ENCODE peak calls at places on chromosomes 2 and 18, in five cellular contexts. H is Karpas-422, N is GM23338, K is PC-9, J is psoas muscle. I is an unnamed sample. For H3K36me3, the result is how much of the 10 kb centered on the place peaks cover.

GRCh38 chr2:120253021-120253882 is 600 bp downstream of the RALB start:
- DNase-seq in J (peak), H (peak), K (peak), N (peak), I (peak)

GRCh38 chr2:190530211-190530639 is 4.3 kb downstream of the NEMP2 start:
- DNase-seq in H (no peak), N (no peak), K (no peak), J (no peak), I (no peak)

GRCh38 chr2:44130441-44130840 is 38.2 kb upstream of the PPM1B start:
- DNase-seq in H (no peak), J (no peak), N (no peak), K (no peak), I (no peak)

GRCh38 chr2:42618972-42619371 is 50.5 kb downstream of the MTA3 start:
- DNase-seq in J (no peak), K (no peak), H (no peak), N (no peak), I (no peak)

GRCh38 chr2:143231257-143231650 is 102.0 kb downstream of the ARHGAP15 start:
- DNase-seq in N (no peak), K (no peak), H (no peak), J (no peak), I (no peak)

GRCh38 chr18:42192251-42193248 is 237.5 kb downstream of the PIK3C3 start:
- DNase-seq in J (no peak), N (no peak), H (no peak), K (peak), I (no peak)

GRCh38 chr2:131094655-131095281 is 1.5 kb upstream of the FAM168B start:
- DNase-seq in N (no peak), H (no peak), J (no peak), K (no peak), I (no peak)

GRCh38 chr2:132620115-132620514 is 49.9 kb downstream of the LYPD1 start:
- DNase-seq in N (no peak), J (no peak), K (no peak), H (no peak), I (no peak)

GRCh38 chr18:41096504-41096903 is 858.5 kb upstream of the PIK3C3 start:
- DNase-seq in H (peak), N (no peak), K (no peak), J (no peak), I (no peak)

GRCh38 chr2:10407841-10408648 is 40.1 kb downstream of the ODC1 start:
- DNase-seq in N (peak), J (peak), H (no peak), K (peak), I (peak)

GRCh38 chr2:225841314-225841713 is 441.8 kb downstream of the NYAP2 start:
- DNase-seq in H (no peak), J (no peak), N (no peak), K (no peak), I (no peak)

GRCh38 chr2:224284134-224284946 is 117.6 kb downstream of the FAM124B start:
- DNase-seq in N (peak), H (peak), J (no peak), K (peak), I (peak)

GRCh38 chr2:88481937-88482336 is 29.4 kb upstream of the FOXI3 start:
- DNase-seq in K (no peak), J (no peak), H (no peak), N (peak), I (peak)

GRCh38 chr2:43149482-43150107 is 76.8 kb downstream of the ZFP36L2 start:
- DNase-seq in K (no peak), H (no peak), N (no peak), J (no peak), I (no peak)

GRCh38 chr2:53234548-53234903 is 533.1 kb upstream of the CHAC2 start:
- DNase-seq in N (peak), J (no peak), H (peak), K (peak), I (no peak)

GRCh38 chr2:45404807-45405297 is 206.2 kb downstream of the SRBD1 start:
- DNase-seq in H (no peak), N (no peak), J (no peak), K (no peak), I (no peak)

GRCh38 chr2:63856302-63856600 is 14.6 kb downstream of the UGP2 start:
- DNase-seq in K (no peak), J (no peak), N (no peak), H (no peak), I (no peak)

GRCh38 chr2:208392300-208392699 is 14.3 kb upstream of the PTH2R start:
- DNase-seq in K (no peak), J (no peak), H (peak), N (peak), I (no peak)

GRCh38 chr2:71379086-71379485 is 47.5 kb downstream of the ZNF638 start:
- DNase-seq in N (no peak), K (no peak), J (no peak), H (no peak), I (no peak)

GRCh38 chr2:183207110-183207509 is 82.9 kb downstream of the NUP35 start:
- DNase-seq in K (no peak), N (peak), H (no peak), J (no peak), I (no peak)

GRCh38 chr2:216671791-216672343 is 23.5 kb downstream of the IGFBP5 start:
- DNase-seq in H (no peak), K (no peak), N (no peak), J (no peak), I (no peak)

GRCh38 chr2:162591403-162592083 is 247.0 kb downstream of the KCNH7 start:
- DNase-seq in N (no peak), J (no peak), H (no peak), K (no peak), I (no peak)

GRCh38 chr2:54772531-54772930 is 49.1 kb downstream of the EML6 start:
- DNase-seq in K (no peak), N (no peak), H (no peak), J (no peak), I (no peak)

GRCh38 chr2:200435379-200435778 is 74.5 kb downstream of the KCTD18 start:
- DNase-seq in J (no peak), N (no peak), H (no peak), K (no peak), I (no peak)

GRCh38 chr2:96916156-96917007 is 46.5 kb upstream of the SEMA4C start:
- DNase-seq in H (no peak), J (no peak), N (no peak), K (no peak), I (no peak)

GRCh38 chr2:240456607-240457222 is 21.3 kb downstream of the GPC1 start:
- DNase-seq in K (peak), N (no peak), J (peak), H (no peak), I (no peak)

GRCh38 chr2:216181953-216182352 is 72.8 kb downstream of the XRCC5 start:
- DNase-seq in N (no peak), H (no peak), J (no peak), K (no peak), I (no peak)

GRCh38 chr18:44464401-44465185 is 216.1 kb upstream of the SETBP1 start:
- DNase-seq in H (no peak), N (no peak), K (no peak), J (no peak), I (no peak)

GRCh38 chr18:75211002-75211621 is 515 bp downstream of the TSHZ1 start:
- DNase-seq in J (peak), N (peak), H (peak), K (no peak), I (peak)

GRCh38 chr2:41605914-41606313 is 441.9 kb upstream of the PKDCC start:
- DNase-seq in N (no peak), K (no peak), H (no peak), J (no peak), I (no peak)

DNA sequence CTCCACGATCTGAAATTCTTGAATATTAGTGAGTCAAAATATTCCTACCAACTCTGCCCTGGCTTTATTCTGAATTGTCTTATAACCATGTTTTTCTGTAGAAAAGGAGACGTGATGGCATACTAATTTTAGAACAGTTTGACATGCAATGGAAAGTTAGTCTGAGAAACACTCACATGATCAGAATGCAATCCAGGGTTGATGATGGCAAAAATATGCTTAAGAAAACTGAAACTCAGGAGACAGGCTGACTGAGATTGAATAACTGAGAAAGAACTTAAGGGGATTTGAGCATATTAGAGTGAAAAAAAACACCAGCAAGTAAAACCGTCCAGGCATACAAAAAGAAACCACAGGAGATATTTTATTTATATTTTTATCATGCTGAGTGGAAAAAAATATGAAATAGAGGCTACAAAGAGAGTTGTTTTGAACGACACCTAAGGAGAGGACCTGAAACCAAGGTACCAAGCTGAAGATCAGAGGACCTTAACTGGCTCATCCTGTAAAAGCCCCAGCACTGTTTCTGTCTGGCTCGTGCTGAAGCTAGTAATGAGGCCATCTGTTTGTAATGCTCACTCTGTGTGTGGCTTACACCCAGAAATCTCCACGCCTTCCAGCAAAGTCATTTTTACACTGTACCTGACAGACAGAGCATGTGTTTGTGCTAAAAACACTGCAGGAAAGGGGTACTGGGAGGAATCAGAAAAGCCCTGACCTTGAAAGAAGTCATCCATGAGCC is 437.1 kb upstream of the PKDCC start:
- DNase-seq in N (no peak), J (no peak), K (no peak), H (no peak), I (no peak)
- H3K36me3 ChIP-seq in N (under half), J (under half), K (under half), H (under half), I (under half)

GRCh38 chr2:33298233-33298632 is 178.2 kb upstream of the RASGRP3 start:
- DNase-seq in H (no peak), K (no peak), J (no peak), N (no peak), I (no peak)
- H3K36me3 ChIP-seq in H (under half), K (under half), J (under half), N (under half), I (half or more)

GRCh38 chr2:12741361-12741760 is 24.6 kb downstream of the TRIB2 start:
- DNase-seq in J (no peak), K (no peak), H (peak), N (no peak), I (no peak)
- H3K36me3 ChIP-seq in J (under half), K (under half), H (under half), N (under half), I (under half)

GRCh38 chr2:642431-642815 is 34.8 kb downstream of the TMEM18 start:
- DNase-seq in J (no peak), K (no peak), N (no peak), H (no peak), I (no peak)

GRCh38 chr2:643334-643733 is 33.9 kb downstream of the TMEM18 start:
- DNase-seq in N (no peak), K (no peak), J (no peak), H (no peak), I (no peak)

GRCh38 chr2:643761-644160 is 33.4 kb downstream of the TMEM18 start:
- DNase-seq in N (no peak), H (no peak), J (no peak), K (no peak), I (no peak)

GRCh38 chr2:639703-640102 is 37.5 kb downstream of the TMEM18 start:
- DNase-seq in N (no peak), J (no peak), K (no peak), H (no peak), I (no peak)

GRCh38 chr2:641501-642430 is 35.4 kb downstream of the TMEM18 start:
- DNase-seq in N (no peak), H (no peak), K (no peak), J (no peak), I (no peak)
- H3K36me3 ChIP-seq in N (under half), H (under half), K (under half), J (under half), I (under half)

GRCh38 chr2:197427204-197427603 is 7.6 kb downstream of the SF3B1 start:
- DNase-seq in K (no peak), H (peak), J (no peak), N (no peak), I (no peak)
- H3K36me3 ChIP-seq in K (under half), H (under half), J (under half), N (under half), I (half or more)

I was measured in OCI-LY7.